ENCODE peak calls at places on chromosomes 6 and 20, in ten cellular contexts. One of them, this sample, is unnamed.

GRCh38 chr6:154218336-154218735 is 138.3 kb downstream of the IPCEF1 start:
- DNase-seq in NCI-H524: no peak
- DNase-seq in GM23248: no peak
- DNase-seq in LoVo: no peak
- DNase-seq in keratinocyte: no peak
- DNase-seq in hippocampal formation: no peak
- DNase-seq in GM12891: no peak
- DNase-seq in HT1080: no peak
- DNase-seq in epithelial cell of prostate: no peak
- DNase-seq in NCI-H1105: no peak
- DNase-seq in this sample: no peak

GRCh38 chr20:251352-251751 is 6.2 kb upstream of the DEFB132 start:
- DNase-seq in NCI-H524: no peak
- DNase-seq in GM23248: no peak
- DNase-seq in LoVo: no peak
- DNase-seq in keratinocyte: no peak
- DNase-seq in hippocampal formation: no peak
- DNase-seq in GM12891: no peak
- DNase-seq in HT1080: no peak
- DNase-seq in epithelial cell of prostate: no peak
- DNase-seq in NCI-H1105: no peak
- DNase-seq in this sample: no peak

GRCh38 chr6:17093692-17094091 is 8.2 kb upstream of the STMND1 start:
- DNase-seq in NCI-H524: peak
- DNase-seq in GM23248: peak
- DNase-seq in LoVo: no peak
- DNase-seq in keratinocyte: no peak
- DNase-seq in hippocampal formation: no peak
- DNase-seq in GM12891: no peak
- DNase-seq in HT1080: peak
- DNase-seq in epithelial cell of prostate: no peak
- DNase-seq in NCI-H1105: peak
- DNase-seq in this sample: no peak

GRCh38 chr20:58192567-58192966 is 35.9 kb downstream of the ANKRD60 start:
- DNase-seq in NCI-H524: no peak
- DNase-seq in GM23248: no peak
- DNase-seq in LoVo: no peak
- DNase-seq in keratinocyte: no peak
- DNase-seq in hippocampal formation: no peak
- DNase-seq in GM12891: peak
- DNase-seq in HT1080: no peak
- DNase-seq in epithelial cell of prostate: no peak
- DNase-seq in NCI-H1105: no peak
- DNase-seq in this sample: no peak

GRCh38 chr20:49323622-49324238 is 45.9 kb upstream of the ZNFX1 start:
- DNase-seq in NCI-H524: no peak
- DNase-seq in GM23248: peak
- DNase-seq in LoVo: no peak
- DNase-seq in keratinocyte: no peak
- DNase-seq in hippocampal formation: no peak
- DNase-seq in GM12891: no peak
- DNase-seq in HT1080: peak
- DNase-seq in epithelial cell of prostate: no peak
- DNase-seq in NCI-H1105: no peak
- DNase-seq in this sample: peak

GRCh38 chr6:105432797-105433196 is 29.9 kb upstream of the PREP start:
- DNase-seq in NCI-H524: no peak
- DNase-seq in GM23248: peak
- DNase-seq in LoVo: peak
- DNase-seq in keratinocyte: peak
- DNase-seq in hippocampal formation: no peak
- DNase-seq in GM12891: no peak
- DNase-seq in HT1080: peak
- DNase-seq in epithelial cell of prostate: peak
- DNase-seq in NCI-H1105: no peak
- DNase-seq in this sample: peak

GRCh38 chr6:137702791-137703424 is 164.2 kb upstream of the TNFAIP3 start:
- DNase-seq in NCI-H524: no peak
- DNase-seq in GM23248: no peak
- DNase-seq in LoVo: no peak
- DNase-seq in keratinocyte: no peak
- DNase-seq in hippocampal formation: no peak
- DNase-seq in GM12891: no peak
- DNase-seq in HT1080: no peak
- DNase-seq in epithelial cell of prostate: no peak
- DNase-seq in NCI-H1105: no peak
- DNase-seq in this sample: no peak

GRCh38 chr6:101776919-101777350 is 383.4 kb downstream of the GRIK2 start:
- DNase-seq in NCI-H524: no peak
- DNase-seq in GM23248: no peak
- DNase-seq in LoVo: no peak
- DNase-seq in keratinocyte: no peak
- DNase-seq in hippocampal formation: no peak
- DNase-seq in GM12891: no peak
- DNase-seq in HT1080: no peak
- DNase-seq in epithelial cell of prostate: no peak
- DNase-seq in NCI-H1105: peak
- DNase-seq in this sample: no peak

GRCh38 chr6:40558102-40558501 is 29.1 kb downstream of the LRFN2 start:
- DNase-seq in NCI-H524: no peak
- DNase-seq in GM23248: no peak
- DNase-seq in LoVo: no peak
- DNase-seq in keratinocyte: no peak
- DNase-seq in hippocampal formation: no peak
- DNase-seq in GM12891: no peak
- DNase-seq in HT1080: no peak
- DNase-seq in epithelial cell of prostate: no peak
- DNase-seq in NCI-H1105: no peak
- DNase-seq in this sample: no peak

GRCh38 chr6:161349886-161350285 is 76.0 kb upstream of the AGPAT4 start:
- DNase-seq in NCI-H524: no peak
- DNase-seq in GM23248: no peak
- DNase-seq in LoVo: no peak
- DNase-seq in keratinocyte: no peak
- DNase-seq in hippocampal formation: no peak
- DNase-seq in GM12891: no peak
- DNase-seq in HT1080: no peak
- DNase-seq in epithelial cell of prostate: no peak
- DNase-seq in NCI-H1105: no peak
- DNase-seq in this sample: no peak

GRCh38 chr6:17334265-17334664 is 53.1 kb downstream of the RBM24 start:
- DNase-seq in NCI-H524: no peak
- DNase-seq in GM23248: peak
- DNase-seq in LoVo: no peak
- DNase-seq in keratinocyte: no peak
- DNase-seq in hippocampal formation: no peak
- DNase-seq in GM12891: no peak
- DNase-seq in HT1080: peak
- DNase-seq in epithelial cell of prostate: no peak
- DNase-seq in NCI-H1105: no peak
- DNase-seq in this sample: peak

GRCh38 chr20:64041040-64041780 is 5.2 kb downstream of the C20orf204 start:
- DNase-seq in NCI-H524: no peak
- DNase-seq in GM23248: no peak
- DNase-seq in LoVo: no peak
- DNase-seq in keratinocyte: no peak
- DNase-seq in hippocampal formation: no peak
- DNase-seq in GM12891: no peak
- DNase-seq in HT1080: no peak
- DNase-seq in epithelial cell of prostate: no peak
- DNase-seq in NCI-H1105: no peak
- DNase-seq in this sample: no peak

This sample was measured in RWPE1.